ENCODE peak calls at places on chromosomes 4 and X, in six cellular contexts. V is fibroblast of pulmonary artery, Z is breast epithelium, Y is astrocyte of the cerebellum, O is progenitor cell of endocrine pancreas, X is endodermal cell. K is an unnamed sample.

GRCh38 chrX:63400340-63400739 is 49.2 kb upstream of the SPIN4 start:
- DNase-seq in Z (no peak), X (no peak), Y (no peak), O (no peak), V (no peak), K (no peak)

GRCh38 chrX:30876367-30876766 is 12.7 kb downstream of the TAB3 start:
- DNase-seq in X (no peak), Z (no peak), V (no peak), O (no peak), Y (no peak), K (no peak)

GRCh38 chrX:100643943-100644587 is at the start of gene SRPX2:
- DNase-seq in Y (peak), O (no peak), X (no peak), Z (no peak), V (peak), K (no peak)

GRCh38 chr4:1055721-1056590 is 44.5 kb downstream of the FGFRL1 start:
- DNase-seq in O (no peak), Z (peak), Y (no peak), X (peak), V (peak), K (no peak)

GRCh38 chrX:112008724-112009123 is 73.9 kb downstream of the TRPC5 start:
- DNase-seq in Z (no peak), X (no peak), O (no peak), V (no peak), Y (no peak), K (no peak)

GRCh38 chrX:1649623-1650022 is 34.8 kb downstream of the ASMT start:
- DNase-seq in Y (no peak), O (no peak), X (peak), V (no peak), Z (no peak), K (no peak)

GRCh38 chrX:111728096-111728495 is 47.1 kb downstream of the ALG13 start:
- DNase-seq in X (no peak), Y (no peak), V (no peak), Z (no peak), O (no peak), K (no peak)

GRCh38 chr4:53507671-53508286 is 83.5 kb downstream of the LNX1 start:
- DNase-seq in Y (peak), V (peak), Z (no peak), X (no peak), O (no peak), K (no peak)

GRCh38 chr4:113738251-113738650 is 23.3 kb downstream of the CAMK2D start:
- DNase-seq in Z (no peak), Y (peak), V (peak), O (no peak), X (no peak), K (no peak)

GRCh38 chr4:128225148-128225547 is 62.5 kb downstream of the PGRMC2 start:
- DNase-seq in X (no peak), Z (no peak), V (peak), Y (peak), O (no peak), K (no peak)

GRCh38 chrX:10548681-10549080 is 71.7 kb downstream of the MID1 start:
- DNase-seq in O (no peak), V (no peak), Z (no peak), X (no peak), Y (no peak), K (no peak)

GRCh38 chrX:106959897-106960296 is 39.7 kb downstream of the CLDN2 start:
- DNase-seq in V (peak), Y (peak), O (no peak), Z (no peak), X (peak), K (no peak)

GRCh38 chr4:111979921-111980320 is 165.3 kb upstream of the FAM241A start:
- DNase-seq in Y (no peak), Z (no peak), V (no peak), X (no peak), O (no peak), K (no peak)

GRCh38 chrX:71222929-71223328 is at the start of gene GJB1:
- DNase-seq in Z (no peak), O (no peak), V (no peak), X (no peak), Y (no peak), K (no peak)

GRCh38 chrX:15930585-15930984 is 76.0 kb upstream of the AP1S2 start:
- DNase-seq in Z (no peak), O (no peak), Y (peak), X (no peak), V (peak), K (no peak)

GRCh38 chr4:742742-743311 is 37.2 kb downstream of the PCGF3 start:
- DNase-seq in Y (no peak), X (peak), Z (peak), O (peak), V (peak), K (peak)

GRCh38 chr4:39998659-39999345 is 21.1 kb upstream of the PDS5A start:
- DNase-seq in Y (no peak), X (peak), O (no peak), Z (no peak), V (no peak), K (no peak)

GRCh38 chrX:40581333-40581910 is 652 bp downstream of the ATP6AP2 start:
- DNase-seq in O (no peak), Y (no peak), V (peak), X (no peak), Z (no peak), K (no peak)

GRCh38 chrX:7927259-7928167 is at the start of gene PNPLA4:
- DNase-seq in Y (peak), X (peak), V (peak), O (peak), Z (peak), K (peak)

GRCh38 chr4:8394125-8394524 is 46.4 kb downstream of the ACOX3 start:
- DNase-seq in V (peak), O (no peak), X (no peak), Y (peak), Z (no peak), K (no peak)

GRCh38 chr4:2259036-2259540 is 2.8 kb downstream of the MXD4 start:
- DNase-seq in Y (no peak), O (peak), V (no peak), Z (peak), X (peak), K (no peak)

GRCh38 chr4:150385606-150386005 is 196.3 kb upstream of the MAB21L2 start:
- DNase-seq in O (no peak), X (no peak), Z (no peak), Y (peak), V (peak), K (no peak)

GRCh38 chr4:55080174-55080865 is 45.1 kb downstream of the KDR start:
- DNase-seq in Z (no peak), O (no peak), Y (no peak), V (no peak), X (no peak), K (no peak)

GRCh38 chrX:127726227-127726626 is 326.0 kb downstream of the ACTRT1 start:
- DNase-seq in O (no peak), Z (no peak), V (no peak), X (no peak), Y (no peak), K (no peak)

GRCh38 chr4:49044270-49044669 is 58.2 kb downstream of the CWH43 start:
- DNase-seq in O (no peak), X (no peak), V (no peak), Z (no peak), Y (no peak), K (no peak)

GRCh38 chr4:48352793-48353192 is 11.5 kb downstream of the SLAIN2 start:
- DNase-seq in Z (no peak), Y (no peak), V (no peak), O (no peak), X (no peak), K (no peak)

DNA sequence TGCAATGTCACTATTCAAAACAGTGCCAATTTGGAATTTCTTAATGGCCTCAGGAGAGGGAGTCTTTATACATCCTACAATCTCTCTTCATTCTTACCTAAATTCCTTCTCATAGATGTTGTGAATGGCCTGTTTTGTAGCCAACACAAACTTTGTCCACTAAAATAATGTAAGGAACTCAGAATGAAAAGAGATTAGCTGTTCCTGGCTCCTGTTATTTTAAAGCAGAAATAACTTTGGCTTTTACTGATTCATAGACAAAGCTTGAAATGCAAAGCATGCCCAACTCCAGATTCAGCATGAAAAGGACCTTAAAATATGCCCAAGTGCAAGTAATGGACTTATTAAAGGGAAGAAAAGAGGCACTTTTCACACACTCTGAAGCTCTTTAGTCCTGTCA is 146.0 kb upstream of the GPC4 start:
- DNase-seq in Y (peak), V (no peak), O (no peak), Z (no peak), X (no peak), K (no peak)
- TF ChIP-seq CTCF in Y (no peak), V (no peak), O (no peak), Z (no peak), X (no peak), K (no peak)

GRCh38 chr4:108893474-108893873 is 130.6 kb upstream of the ETNPPL start:
- DNase-seq in X (no peak), O (no peak), V (no peak), Y (no peak), Z (no peak), K (no peak)

GRCh38 chr4:108889696-108890475 is 127.0 kb upstream of the ETNPPL start:
- DNase-seq in X (no peak), Y (no peak), O (no peak), V (no peak), Z (no peak), K (no peak)

GRCh38 chr4:108887034-108887433 is 124.2 kb upstream of the ETNPPL start:
- DNase-seq in V (no peak), O (no peak), X (no peak), Z (no peak), Y (no peak), K (no peak)

GRCh38 chr4:108891921-108892320 is 129.1 kb upstream of the ETNPPL start:
- DNase-seq in V (no peak), Z (no peak), O (no peak), X (no peak), Y (no peak), K (no peak)

DNA sequence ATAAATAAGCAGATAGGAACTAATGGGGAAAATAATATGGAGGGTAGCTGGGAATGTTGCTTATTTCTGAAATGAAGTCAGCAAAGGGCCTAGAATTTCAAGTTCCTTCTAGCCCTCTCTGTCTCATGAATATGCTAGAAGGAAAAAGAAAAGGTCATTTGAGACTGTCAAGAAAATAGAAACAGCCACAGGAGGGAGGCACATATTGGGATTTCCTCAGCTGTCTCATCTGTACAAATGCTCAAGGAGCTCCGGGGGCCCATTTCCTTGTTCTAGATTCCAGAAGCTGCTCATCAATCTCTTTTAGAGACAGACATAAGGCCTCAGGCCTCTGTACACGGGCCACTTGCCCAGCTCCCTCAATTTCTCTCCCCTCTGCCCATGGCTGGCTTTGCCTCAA is 127.6 kb upstream of the ETNPPL start:
- DNase-seq in Y (no peak), Z (no peak), V (no peak), X (no peak), O (no peak), K (no peak)
- TF ChIP-seq CTCF in Y (no peak), Z (no peak), V (no peak), X (peak), O (no peak), K (no peak)

DNA sequence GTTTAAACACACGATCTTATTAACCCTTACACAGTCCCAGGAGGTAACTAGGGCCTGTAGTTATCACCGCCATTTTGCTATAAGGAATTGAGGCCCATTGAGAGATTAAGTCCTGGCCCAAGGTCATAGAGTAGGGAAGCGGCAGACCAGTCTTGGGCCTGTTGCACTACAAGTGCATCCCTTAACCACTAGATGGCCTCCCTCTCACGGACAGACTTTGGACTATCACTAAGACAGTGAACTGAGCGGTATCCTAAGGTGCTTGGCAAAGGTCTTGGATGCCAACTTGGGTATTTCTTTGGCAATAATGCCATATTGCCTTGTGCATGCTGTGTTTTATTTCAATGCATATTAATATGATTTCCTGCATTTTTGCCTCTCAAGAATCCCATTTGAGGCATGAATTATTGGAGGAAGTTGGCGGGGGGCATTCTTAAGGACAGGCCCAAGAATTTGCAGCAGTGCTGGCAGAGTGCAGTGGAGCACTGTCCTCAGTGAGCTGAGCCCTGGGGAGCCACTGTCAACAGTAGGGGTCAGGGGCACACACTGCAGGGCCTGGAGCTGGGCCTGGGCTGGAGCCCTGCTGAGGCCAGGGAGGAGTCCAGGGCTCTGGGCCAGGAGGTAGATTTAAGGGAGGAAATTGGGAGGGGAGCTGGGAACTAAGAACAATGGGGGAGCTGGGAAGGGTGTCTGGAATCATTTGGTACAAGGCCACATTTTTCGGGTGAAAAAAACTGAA is 147.4 kb downstream of the SMIM20 start:
- DNase-seq in Z (no peak), Y (no peak), V (peak), O (no peak), X (peak), K (peak)
- TF ChIP-seq CTCF in Z (no peak), Y (peak), V (peak), O (peak), X (peak), K (peak)

GRCh38 chr4:82382756-82383155 is 9.0 kb upstream of the HNRNPD start:
- DNase-seq in O (no peak), Z (no peak), X (no peak), V (no peak), Y (no peak), K (no peak)

GRCh38 chr4:82381661-82382284 is 8.0 kb upstream of the HNRNPD start:
- DNase-seq in Z (no peak), V (no peak), Y (no peak), X (no peak), O (no peak), K (no peak)

GRCh38 chr4:82380831-82381230 is 7.0 kb upstream of the HNRNPD start:
- DNase-seq in O (no peak), V (no peak), X (no peak), Y (no peak), Z (no peak), K (no peak)

GRCh38 chr4:82381235-82381634 is 7.4 kb upstream of the HNRNPD start:
- DNase-seq in V (no peak), Y (no peak), X (peak), O (no peak), Z (no peak), K (no peak)

DNA sequence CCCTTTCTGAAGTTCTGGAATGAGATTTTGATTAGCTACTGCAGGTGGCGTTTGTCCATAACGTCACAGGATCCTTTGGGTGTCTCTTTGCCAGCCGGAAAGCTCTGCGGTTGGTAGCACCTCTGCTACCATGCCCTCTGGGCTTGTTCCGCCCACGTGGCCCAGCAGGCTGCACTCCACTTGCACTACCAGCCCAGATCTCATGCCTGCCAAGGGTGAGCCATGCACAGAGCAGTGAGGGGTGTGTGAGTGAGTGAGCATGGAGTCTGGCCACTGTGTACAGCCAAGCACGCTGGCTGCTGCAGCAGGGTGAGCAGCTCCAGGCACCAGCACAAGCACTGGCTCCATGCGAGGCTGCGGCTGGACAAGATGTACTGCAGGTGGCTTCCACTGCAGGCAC is 6.6 kb upstream of the HNRNPD start:
- DNase-seq in Y (no peak), V (no peak), X (no peak), O (no peak), Z (peak), K (no peak)
- TF ChIP-seq CTCF in Y (no peak), V (no peak), X (no peak), O (no peak), Z (peak), K (no peak)

DNA sequence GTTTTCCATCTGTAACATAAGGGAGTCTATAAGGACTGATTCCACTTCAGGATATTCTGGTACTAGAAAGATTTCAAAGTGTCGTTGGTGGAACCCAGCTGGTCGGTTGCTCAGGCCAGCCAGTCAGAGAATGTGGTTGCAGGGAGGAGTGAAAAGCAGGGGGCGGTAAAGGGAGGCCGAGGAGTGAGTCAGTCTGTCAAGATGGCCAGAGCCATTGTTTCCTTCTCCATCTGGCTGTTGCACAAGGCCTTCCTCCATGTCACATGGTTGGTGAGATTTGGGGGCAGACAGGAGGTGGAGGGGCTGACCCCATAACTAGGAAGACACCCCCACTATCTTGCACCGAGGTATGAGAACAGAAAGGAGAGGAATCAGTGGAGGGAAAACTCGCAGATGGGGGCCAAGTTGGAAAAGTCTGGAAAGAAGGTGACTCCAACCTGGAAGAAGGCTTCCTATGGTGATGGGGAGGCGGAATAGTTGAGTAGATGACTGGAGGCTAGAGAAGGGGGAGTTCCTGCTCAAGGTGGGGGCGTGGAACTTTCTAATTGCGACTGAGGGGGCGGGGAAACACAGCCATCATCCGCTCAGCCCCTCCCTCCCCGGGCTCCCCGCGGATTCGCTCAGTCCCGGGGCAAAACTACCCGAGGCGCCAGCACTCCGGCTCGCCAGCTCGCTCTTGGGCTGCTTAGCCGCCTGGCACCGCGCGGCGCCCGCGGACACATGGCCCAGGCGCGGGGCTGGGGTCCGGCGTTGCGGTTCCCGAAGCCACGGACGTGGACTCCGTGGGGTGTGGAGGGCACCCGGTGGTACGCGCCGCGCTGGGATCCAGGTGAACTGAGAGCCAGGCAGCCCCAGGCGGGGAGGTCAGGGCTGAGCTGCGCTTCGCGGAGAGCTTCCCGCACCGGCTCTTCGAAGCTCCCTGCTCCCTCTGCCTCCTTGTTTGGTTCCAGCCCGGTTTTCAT is 38.5 kb downstream of the STARD8 start:
- DNase-seq in Y (no peak), O (no peak), V (peak), Z (no peak), X (peak), K (peak)
- TF ChIP-seq CTCF in Y (no peak), O (no peak), V (peak), Z (no peak), X (peak), K (no peak)

DNA sequence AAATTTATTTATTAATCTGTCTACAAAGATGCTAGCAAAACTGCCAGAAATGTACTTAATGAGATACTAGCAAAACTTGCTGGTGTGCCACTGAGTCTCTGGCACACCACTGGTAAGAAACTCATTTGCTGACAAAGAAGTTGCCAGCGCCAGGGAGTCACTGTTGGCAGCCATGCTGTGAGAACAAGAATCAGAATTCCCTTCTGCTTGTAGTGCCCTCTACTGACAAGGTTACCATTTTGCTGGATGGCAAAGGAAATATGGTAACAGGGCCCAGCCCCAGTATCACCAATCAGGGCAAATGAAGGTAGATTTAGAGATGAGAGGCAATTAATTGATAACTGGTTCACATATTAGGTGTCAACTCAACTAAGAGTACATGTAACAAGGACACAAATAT is 750.1 kb upstream of the ADGRL3 start:
- DNase-seq in X (peak), O (no peak), Y (no peak), Z (no peak), V (no peak), K (no peak)
- TF ChIP-seq CTCF in X (peak), O (no peak), Y (no peak), Z (no peak), V (no peak), K (no peak)

DNA sequence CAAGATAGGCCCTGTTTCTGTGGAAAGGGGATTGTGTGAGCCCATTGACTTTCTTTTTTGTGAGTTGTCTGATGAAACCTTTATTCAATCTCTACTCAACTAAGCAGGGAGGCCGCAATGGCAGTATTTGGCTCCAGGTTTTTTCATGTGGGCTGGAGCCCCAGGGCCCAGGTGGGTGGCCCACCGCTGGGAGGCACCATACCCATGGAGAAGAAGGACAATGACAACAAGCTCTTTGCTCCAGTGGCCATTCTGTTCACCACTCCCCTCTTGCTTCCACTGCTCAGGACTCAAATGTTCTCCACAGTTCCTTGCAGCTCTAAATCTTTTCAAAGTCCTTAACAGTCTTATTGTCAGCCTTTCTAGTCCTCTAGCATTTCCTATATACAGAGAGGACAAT is 54.1 kb downstream of the HOPX start:
- DNase-seq in X (no peak), O (no peak), Z (no peak), V (peak), Y (no peak), K (no peak)
- TF ChIP-seq CTCF in X (no peak), O (no peak), Z (no peak), V (no peak), Y (no peak), K (no peak)

GRCh38 chrX:35886135-35886534 is 33.4 kb upstream of the CFAP47 start:
- DNase-seq in Z (no peak), X (no peak), O (no peak), Y (no peak), V (no peak), K (no peak)

GRCh38 chrX:35890699-35891098 is 28.8 kb upstream of the CFAP47 start:
- DNase-seq in Y (peak), X (peak), Z (no peak), O (no peak), V (peak), K (peak)
- TF ChIP-seq CTCF in Y (peak), X (peak), Z (no peak), O (peak), V (peak), K (no peak)

K was measured in endothelial cell.